ENCODE peak calls at places on chromosomes 7 and 10, in nine cellular contexts. E, Z, N, G, X, R, A, S and L are unnamed samples.

GRCh38 chr10:84613336-84614021 is 285.1 kb downstream of the CCSER2 start:
- DNase-seq in E (peak; percentile 90), Z (no peak), N (peak; percentile 51), G (peak; percentile 13), X (peak; percentile 31), R (peak; percentile 75), A (peak; percentile 52), S (peak; percentile 51), L (peak; percentile 6)

GRCh38 chr7:3998060-3998459 is 684.0 kb upstream of the FOXK1 start:
- DNase-seq in E (no peak), Z (no peak), N (no peak), G (no peak), X (no peak), R (no peak), A (no peak), S (no peak), L (no peak)

GRCh38 chr7:2313450-2314208 is 612 bp downstream of the SNX8 start:
- DNase-seq in E (no peak), Z (no peak), N (peak; percentile 24), G (peak; percentile 65), X (peak; percentile 63), R (no peak), A (peak; percentile 54), S (peak; percentile 32), L (peak; percentile 40)

GRCh38 chr7:152136623-152137022 is 111.1 kb downstream of the GALNT11 start:
- DNase-seq in E (no peak), Z (no peak), N (no peak), G (no peak), X (no peak), R (no peak), A (no peak), S (no peak), L (no peak)

GRCh38 chr10:110786172-110786571 is 85.6 kb upstream of the PDCD4 start:
- DNase-seq in E (no peak), Z (no peak), N (peak; percentile 20), G (no peak), X (no peak), R (no peak), A (no peak), S (no peak), L (no peak)

GRCh38 chr7:100486753-100487446 is 3.2 kb downstream of the NYAP1 start:
- DNase-seq in E (peak; percentile 88), Z (no peak), N (no peak), G (no peak), X (no peak), R (peak; percentile 41), A (no peak), S (peak; percentile 47), L (no peak)

GRCh38 chr10:132564690-132565089 is 27.1 kb downstream of the INPP5A start:
- DNase-seq in E (no peak), Z (no peak), N (no peak), G (no peak), X (no peak), R (peak; percentile 8), A (no peak), S (no peak), L (no peak)

GRCh38 chr10:23702977-23703414 is 264.1 kb downstream of the OTUD1 start:
- DNase-seq in E (peak; percentile 96), Z (no peak), N (peak; percentile 47), G (peak; percentile 51), X (peak; percentile 74), R (peak; percentile 76), A (peak; percentile 81), S (peak; percentile 81), L (peak; percentile 66)

GRCh38 chr10:79242620-79243152 is 104.6 kb upstream of the PPIF start:
- DNase-seq in E (peak; percentile 73), Z (no peak), N (peak; percentile 70), G (peak; percentile 69), X (peak; percentile 89), R (peak; percentile 57), A (peak; percentile 62), S (no peak), L (peak; percentile 74)

GRCh38 chr7:11236680-11237079 is 263.0 kb downstream of the PHF14 start:
- DNase-seq in E (no peak), Z (no peak), N (no peak), G (no peak), X (no peak), R (no peak), A (no peak), S (no peak), L (no peak)

GRCh38 chr10:114403545-114404161 is 649 bp downstream of the AFAP1L2 start:
- DNase-seq in E (peak; percentile 78), Z (no peak), N (peak; percentile 71), G (peak; percentile 32), X (peak; percentile 36), R (peak; percentile 66), A (no peak), S (no peak), L (peak; percentile 41)

GRCh38 chr7:12389089-12389700 is 14.5 kb downstream of the VWDE start:
- DNase-seq in E (peak; percentile 94), Z (no peak), N (peak; percentile 41), G (peak; percentile 27), X (peak; percentile 69), R (peak; percentile 65), A (peak; percentile 83), S (peak; percentile 52), L (peak; percentile 77)

GRCh38 chr10:48976208-48976607 is 36.6 kb upstream of the LRRC18 start:
- DNase-seq in E (peak; percentile 34), Z (no peak), N (peak; percentile 5), G (no peak), X (peak; percentile 18), R (peak; percentile 30), A (peak; percentile 31), S (peak; percentile 4), L (peak; percentile 40)

GRCh38 chr10:89815049-89815853 is 113.9 kb downstream of the KIF20B start:
- DNase-seq in E (no peak), Z (no peak), N (no peak), G (no peak), X (no peak), R (no peak), A (no peak), S (no peak), L (no peak)

GRCh38 chr7:135862586-135863361 is 114.2 kb upstream of the FAM180A start:
- DNase-seq in E (no peak), Z (no peak), N (peak; percentile 42), G (no peak), X (no peak), R (no peak), A (no peak), S (no peak), L (no peak)

GRCh38 chr7:95525503-95525902 is 39.8 kb downstream of the ASB4 start:
- DNase-seq in E (no peak), Z (no peak), N (no peak), G (no peak), X (no peak), R (no peak), A (no peak), S (no peak), L (no peak)

GRCh38 chr10:43044444-43045245 is 32.2 kb upstream of the RET start:
- DNase-seq in E (no peak), Z (no peak), N (no peak), G (peak; percentile 19), X (no peak), R (no peak), A (no peak), S (no peak), L (no peak)

GRCh38 chr7:25391295-25391861 is 163.1 kb upstream of the NPVF start:
- DNase-seq in E (no peak), Z (no peak), N (no peak), G (no peak), X (no peak), R (no peak), A (peak; percentile 55), S (no peak), L (peak; percentile 19)

GRCh38 chr10:96984512-96985225 is 152.6 kb downstream of the LCOR start:
- DNase-seq in E (peak; percentile 50), Z (no peak), N (no peak), G (no peak), X (no peak), R (no peak), A (no peak), S (no peak), L (no peak)

GRCh38 chr7:157502701-157503111 is 165.9 kb downstream of the DNAJB6 start:
- DNase-seq in E (no peak), Z (peak; percentile 23), N (no peak), G (no peak), X (peak; percentile 49), R (no peak), A (no peak), S (no peak), L (no peak)